ENCODE peak calls at places on chromosomes 4 and X, in eight cellular contexts. F, B, S, P, E, A, R and Z are unnamed samples.

GRCh38 chr4:135281230-135281629 is 1079.6 kb upstream of the PABPC4L start:
- DNase-seq in F (no peak), S (no peak), P (no peak), E (no peak), A (no peak), R (no peak), B (no peak), Z (no peak)

GRCh38 chr4:4377683-4378082 is 9.2 kb upstream of the NSG1 start:
- DNase-seq in B (peak; percentile 40), F (no peak), A (no peak), E (no peak), P (no peak), S (peak; percentile 67), R (no peak), Z (no peak)

GRCh38 chrX:104335765-104336164 is 81.0 kb upstream of the ESX1 start:
- DNase-seq in B (peak; percentile 56), S (no peak), P (no peak), E (peak; percentile 64), R (no peak), A (no peak), F (peak; percentile 45), Z (peak; percentile 49)

GRCh38 chrX:38313190-38313589 is 14.1 kb downstream of the RPGR start:
- DNase-seq in B (peak; percentile 5), R (no peak), A (no peak), S (no peak), F (no peak), P (no peak), E (no peak), Z (no peak)

GRCh38 chrX:43218198-43218597 is 437.9 kb upstream of the MAOA start:
- DNase-seq in F (no peak), B (no peak), S (no peak), P (no peak), R (no peak), E (no peak), A (no peak), Z (no peak)

GRCh38 chrX:102930990-102931756 is 5.9 kb upstream of the RAB40AL start:
- DNase-seq in P (no peak), R (no peak), S (no peak), F (no peak), E (no peak), A (no peak), B (no peak), Z (no peak)

GRCh38 chr4:167196386-167196785 is 37.9 kb downstream of the SPOCK3 start:
- DNase-seq in E (no peak), F (no peak), B (no peak), S (no peak), A (no peak), R (no peak), P (no peak), Z (no peak)

GRCh38 chr4:150570123-150570522 is 11.8 kb upstream of the MAB21L2 start:
- DNase-seq in E (no peak), R (no peak), B (no peak), S (no peak), A (no peak), P (no peak), F (no peak), Z (no peak)

GRCh38 chrX:109268340-109268739 is 213.5 kb downstream of the GUCY2F start:
- DNase-seq in B (no peak), R (no peak), P (no peak), F (no peak), E (no peak), S (no peak), A (no peak), Z (no peak)

GRCh38 chrX:39896951-39897740 is 200.6 kb downstream of the BCOR start:
- DNase-seq in E (peak; percentile 72), R (no peak), P (no peak), S (peak; percentile 78), F (peak; percentile 78), B (peak; percentile 80), A (no peak), Z (peak; percentile 73)

GRCh38 chr4:180770265-180770664 is 1472.9 kb upstream of the TENM3 start:
- DNase-seq in S (no peak), P (no peak), A (no peak), R (no peak), B (no peak), E (no peak), F (no peak), Z (no peak)

GRCh38 chr4:23956601-23957364 is 66.9 kb upstream of the PPARGC1A start:
- DNase-seq in P (no peak), B (no peak), S (no peak), F (no peak), E (no peak), R (no peak), A (no peak), Z (no peak)

GRCh38 chrX:153471663-153472280 is 1.4 kb upstream of the HAUS7 start:
- DNase-seq in B (no peak), E (no peak), P (no peak), S (no peak), R (no peak), A (no peak), F (peak; percentile 43), Z (no peak)

GRCh38 chrX:56978172-56978571 is 17.2 kb downstream of the SPIN3 start:
- DNase-seq in F (peak; percentile 21), P (peak; percentile 6), R (peak; percentile 35), S (no peak), A (no peak), B (peak; percentile 32), E (peak; percentile 69), Z (peak; percentile 3)

GRCh38 chr4:1511441-1512041 is 105.3 kb upstream of the NKX1-1 start:
- DNase-seq in P (peak; percentile 35), E (peak; percentile 90), A (no peak), F (no peak), S (no peak), B (no peak), R (no peak), Z (peak; percentile 68)

GRCh38 chr4:8115916-8116315 is 42.7 kb downstream of the ABLIM2 start:
- DNase-seq in A (no peak), P (no peak), B (no peak), R (no peak), E (no peak), F (no peak), S (peak; percentile 11), Z (no peak)

GRCh38 chrX:7132335-7133035 is 15.0 kb upstream of the STS start:
- DNase-seq in B (peak; percentile 22), E (peak; percentile 69), F (peak; percentile 41), P (no peak), A (peak; percentile 68), S (peak; percentile 56), R (no peak), Z (peak; percentile 64)

GRCh38 chr4:5619913-5620625 is 88.3 kb downstream of the EVC2 start:
- DNase-seq in E (no peak), B (peak; percentile 20), S (no peak), P (no peak), A (no peak), F (no peak), R (no peak), Z (peak; percentile 55)

GRCh38 chr4:150482581-150482980 is 99.4 kb upstream of the MAB21L2 start:
- DNase-seq in R (no peak), P (no peak), S (no peak), A (no peak), F (no peak), B (no peak), E (no peak), Z (no peak)

GRCh38 chr4:152537881-152538280 is 2.0 kb upstream of the FBXW7 start:
- DNase-seq in F (no peak), A (no peak), S (no peak), R (no peak), B (no peak), P (no peak), E (no peak), Z (no peak)

GRCh38 chr4:189664693-189665250 is 275.9 kb upstream of the FRG1 start:
- DNase-seq in R (no peak), E (no peak), F (no peak), P (no peak), B (no peak), S (no peak), A (no peak), Z (no peak)

GRCh38 chr4:180913750-180914149 is 1329.5 kb upstream of the TENM3 start:
- DNase-seq in A (no peak), P (no peak), B (peak; percentile 58), S (no peak), F (peak; percentile 56), R (no peak), E (peak; percentile 18), Z (peak; percentile 15)